ENCODE peak calls at places on chromosomes 6 and 20, in nine cellular contexts. R is T-helper 2 cell; O is GM12865; D is pancreas; A is NCI-H748 treated with DMSO at 0.1 percent for 48 hours; S is activated CD4-positive, CD25-positive, alpha-beta regulatory T cell treated with anti-CD3 and anti-CD28 coated beads, Interleukin-2, amount 50 U/mL, for 16 hours; F is GDM1; J is activated T-cell treated with anti-CD3 and anti-CD28 coated beads, Interleukin-2, amount 50 U/mL, for 72 hours; T is breast epithelium. U is an unnamed sample.
A peak's percentile ranks its signal among the peaks of the same experiment; 100 is the strongest.

GRCh38 chr6:166192136-166192535 is 24.5 kb upstream of the TBXT start:
- DNase-seq in D (no peak), A (no peak), O (no peak), J (no peak), R (no peak), F (no peak), S (no peak), T (no peak), U (no peak)

GRCh38 chr6:79385893-79386292 is 151.3 kb downstream of the LCA5 start:
- DNase-seq in F (no peak), S (no peak), R (no peak), O (no peak), A (no peak), T (no peak), D (no peak), J (no peak), U (no peak)

GRCh38 chr6:91476000-91476399 is 889.1 kb upstream of the MAP3K7 start:
- DNase-seq in O (peak; percentile 32), J (no peak), T (no peak), F (peak; percentile 29), D (no peak), R (peak; percentile 32), A (no peak), S (no peak), U (no peak)

GRCh38 chr6:125285353-125285752 is 16.4 kb downstream of the HDDC2 start:
- DNase-seq in J (no peak), T (no peak), R (no peak), S (no peak), F (no peak), D (no peak), O (no peak), A (no peak), U (no peak)

GRCh38 chr6:38427492-38428210 is 212.1 kb downstream of the BTBD9 start:
- DNase-seq in R (no peak), A (peak; percentile 87), T (no peak), F (no peak), O (peak; percentile 46), S (no peak), D (no peak), J (no peak), U (peak; percentile 44)

GRCh38 chr6:158327216-158327615 is 15.0 kb downstream of the TULP4 start:
- DNase-seq in F (no peak), R (no peak), T (no peak), D (no peak), A (no peak), S (no peak), J (no peak), O (no peak), U (no peak)

GRCh38 chr20:38870733-38871559 is 55.3 kb upstream of the FAM83D start:
- DNase-seq in T (no peak), O (peak; percentile 51), S (no peak), A (no peak), R (no peak), F (no peak), J (peak; percentile 56), D (no peak), U (no peak)

GRCh38 chr6:1890071-1890470 is 280.4 kb downstream of the FOXC1 start:
- DNase-seq in A (no peak), J (no peak), D (no peak), R (no peak), S (no peak), O (peak; percentile 12), T (no peak), F (no peak), U (no peak)

GRCh38 chr6:135722679-135723078 is 128.8 kb upstream of the PDE7B start:
- DNase-seq in F (no peak), S (no peak), A (no peak), T (no peak), D (no peak), O (no peak), R (peak; percentile 40), J (no peak), U (no peak)

GRCh38 chr6:82381278-82381677 is 17.7 kb downstream of the TPBG start:
- DNase-seq in A (no peak), S (no peak), O (peak; percentile 77), F (no peak), D (no peak), T (no peak), R (no peak), J (no peak), U (no peak)

GRCh38 chr6:67285770-67286495 is 1349.1 kb upstream of the ADGRB3 start:
- DNase-seq in R (no peak), D (no peak), O (no peak), F (no peak), T (no peak), J (no peak), A (no peak), S (no peak), U (no peak)

GRCh38 chr6:111677186-111677990 is 71.7 kb upstream of the TRAF3IP2 start:
- DNase-seq in F (no peak), J (no peak), S (no peak), T (no peak), O (no peak), R (no peak), D (no peak), A (no peak), U (no peak)

GRCh38 chr6:98835149-98836024 is 1.0 kb downstream of the POU3F2 start:
- DNase-seq in A (no peak), F (no peak), R (peak; percentile 49), T (no peak), J (peak; percentile 5), S (no peak), D (peak; percentile 78), O (no peak), U (peak; percentile 42)

GRCh38 chr6:111890981-111891380 is 17.7 kb upstream of the FYN start:
- DNase-seq in O (no peak), D (no peak), R (no peak), J (no peak), T (no peak), S (no peak), F (no peak), A (no peak), U (no peak)

GRCh38 chr6:145214570-145214969 is 520.8 kb downstream of the EPM2A start:
- DNase-seq in J (peak; percentile 2), D (no peak), S (no peak), A (no peak), O (peak; percentile 52), F (no peak), T (no peak), R (peak; percentile 46), U (peak; percentile 5)

GRCh38 chr20:4832469-4832868 is 110.8 kb downstream of the PRND start:
- DNase-seq in A (no peak), S (no peak), J (no peak), F (no peak), O (no peak), R (no peak), T (no peak), D (no peak), U (no peak)

GRCh38 chr6:156778615-156779205 is 1.5 kb downstream of the ARID1B start:
- DNase-seq in R (peak; percentile 67), O (peak; percentile 60), D (peak; percentile 87), F (peak; percentile 47), T (peak; percentile 39), J (peak; percentile 64), A (no peak), S (no peak), U (no peak)

GRCh38 chr20:16459019-16459700 is 114.1 kb downstream of the KIF16B start:
- DNase-seq in S (no peak), J (no peak), T (no peak), F (no peak), D (no peak), A (no peak), R (no peak), O (no peak), U (no peak)

GRCh38 chr6:26280409-26280808 is 84.6 kb upstream of the BTN3A2 start:
- DNase-seq in T (no peak), F (no peak), J (no peak), S (no peak), D (no peak), O (no peak), R (no peak), A (no peak), U (no peak)

GRCh38 chr6:157550114-157550989 is 169.4 kb downstream of the ZDHHC14 start:
- DNase-seq in T (no peak), F (no peak), O (peak; percentile 80), S (no peak), D (no peak), R (peak; percentile 91), J (peak; percentile 32), A (no peak), U (no peak)

GRCh38 chr6:56433119-56433518 is 185.7 kb upstream of the COL21A1 start:
- DNase-seq in A (no peak), R (no peak), J (no peak), D (peak; percentile 23), S (no peak), F (no peak), O (no peak), T (no peak), U (no peak)

GRCh38 chr6:36862164-36862847 is 12.3 kb downstream of the PPIL1 start:
- DNase-seq in S (no peak), D (no peak), R (no peak), O (no peak), A (no peak), J (no peak), T (no peak), F (no peak), U (no peak)

GRCh38 chr6:33958863-33959651 is 155.3 kb upstream of the MLN start:
- DNase-seq in A (no peak), T (no peak), F (no peak), R (no peak), J (no peak), S (no peak), O (no peak), D (no peak), U (no peak)

GRCh38 chr6:31806470-31807272 is at the start of gene LSM2:
- DNase-seq in T (peak; percentile 97), A (peak; percentile 96), S (peak; percentile 85), J (peak; percentile 99), O (peak; percentile 97), F (peak; percentile 96), R (peak; percentile 97), D (peak; percentile 99), U (peak; percentile 96)

GRCh38 chr6:33339193-33339592 is 21.6 kb upstream of the ZBTB22 start:
- DNase-seq in O (no peak), F (no peak), S (no peak), D (no peak), R (no peak), J (no peak), A (no peak), T (no peak), U (no peak)

GRCh38 chr6:36029464-36029863 is 1.9 kb downstream of the MAPK14 start:
- DNase-seq in S (no peak), D (no peak), O (no peak), J (no peak), F (no peak), R (no peak), A (peak; percentile 32), T (no peak), U (no peak)

GRCh38 chr20:1108437-1108920 is 9.9 kb upstream of the PSMF1 start:
- DNase-seq in R (peak; percentile 36), A (peak; percentile 22), S (peak; percentile 27), J (peak; percentile 61), O (peak; percentile 55), T (no peak), D (peak; percentile 71), F (peak; percentile 50), U (peak; percentile 15)

GRCh38 chr6:127765949-127766348 is 134.9 kb downstream of the THEMIS start:
- DNase-seq in R (no peak), T (no peak), D (no peak), A (no peak), F (no peak), O (no peak), J (no peak), S (no peak), U (no peak)

GRCh38 chr6:34596798-34597197 is 40.7 kb upstream of the SPDEF start:
- DNase-seq in D (no peak), O (no peak), A (no peak), J (no peak), T (no peak), F (no peak), R (no peak), S (no peak), U (no peak)

GRCh38 chr6:51349866-51350265 is 531.2 kb downstream of the TFAP2B start:
- DNase-seq in T (peak; percentile 64), F (no peak), R (no peak), A (no peak), O (no peak), S (no peak), D (no peak), J (no peak), U (no peak)

GRCh38 chr20:5608448-5609161 is 141.6 kb upstream of the SHLD1 start:
- DNase-seq in R (peak; percentile 40), D (no peak), A (peak; percentile 78), T (no peak), J (no peak), S (no peak), O (peak; percentile 57), F (no peak), U (no peak)

U was measured in COR-L47.